ENCODE peak calls at places on chromosomes 5 and 9, in six cellular contexts. N, F, X, T, I and P are unnamed samples. For H3K27me3, the result is how much of the 10 kb centered on the place peaks cover.

GRCh38 chr9:94867842-94868312 is 141.4 kb downstream of the AOPEP start:
- DNase-seq in N (peak), F (no peak), X (no peak), T (no peak), I (no peak), P (peak)

GRCh38 chr9:17802249-17802857 is 223.5 kb downstream of the SH3GL2 start:
- DNase-seq in N (peak), F (peak), X (no peak), T (no peak), I (no peak), P (peak)

GRCh38 chr5:178777557-178777956 is 47.1 kb upstream of the ZNF354A start:
- DNase-seq in N (no peak), F (no peak), X (no peak), T (no peak), I (no peak), P (no peak)

GRCh38 chr9:132743886-132744544 is 73.8 kb downstream of the GTF3C4 start:
- DNase-seq in N (no peak), F (no peak), X (peak), T (no peak), I (no peak), P (no peak)

GRCh38 chr5:56648460-56649034 is 166.8 kb upstream of the MAP3K1 start:
- DNase-seq in N (no peak), F (no peak), X (no peak), T (no peak), I (no peak), P (no peak)

GRCh38 chr5:143879646-143880045 is 67.7 kb downstream of the HMHB1 start:
- DNase-seq in N (peak), F (no peak), X (no peak), T (no peak), I (no peak), P (peak)

GRCh38 chr5:35902032-35902681 is 36.3 kb downstream of the CAPSL start:
- DNase-seq in N (peak), F (no peak), X (no peak), T (no peak), I (no peak), P (peak)

GRCh38 chr9:76166436-76166959 is 227.7 kb downstream of the RFK start:
- DNase-seq in N (no peak), F (no peak), X (no peak), T (no peak), I (no peak), P (no peak)

GRCh38 chr9:126228111-126228778 is 98.4 kb upstream of the MVB12B start:
- DNase-seq in N (no peak), F (no peak), X (no peak), T (no peak), I (no peak), P (no peak)

GRCh38 chr9:135401218-135401617 is 78.4 kb upstream of the PPP1R26 start:
- DNase-seq in N (no peak), F (no peak), X (no peak), T (no peak), I (no peak), P (no peak)

GRCh38 chr5:142576804-142577203 is 109.1 kb downstream of the FGF1 start:
- DNase-seq in N (no peak), F (no peak), X (no peak), T (no peak), I (no peak), P (no peak)

GRCh38 chr9:106648799-106649198 is 214.2 kb upstream of the ZNF462 start:
- DNase-seq in N (peak), F (peak), X (no peak), T (no peak), I (no peak), P (peak)

GRCh38 chr9:26527931-26528330 is 364.7 kb downstream of the CAAP1 start:
- DNase-seq in N (no peak), F (no peak), X (no peak), T (no peak), I (no peak), P (no peak)

GRCh38 chr5:94240064-94240463 is 378.3 kb downstream of the KIAA0825 start:
- DNase-seq in N (no peak), F (no peak), X (no peak), T (no peak), I (no peak), P (no peak)

GRCh38 chr5:114957384-114957783 is 212.3 kb downstream of the TRIM36 start:
- DNase-seq in N (no peak), F (no peak), X (no peak), T (no peak), I (no peak), P (no peak)

GRCh38 chr9:14312721-14313377 is 1.1 kb downstream of the NFIB start:
- DNase-seq in N (no peak), F (peak), X (peak), T (peak), I (no peak), P (peak)

GRCh38 chr5:127839072-127839471 is 135.9 kb downstream of the CCDC192 start:
- DNase-seq in N (no peak), F (no peak), X (no peak), T (no peak), I (no peak), P (no peak)

GRCh38 chr5:99104538-99105132 is 175.8 kb upstream of the CHD1 start:
- DNase-seq in N (peak), F (peak), X (peak), T (no peak), I (no peak), P (peak)

GRCh38 chr5:35337332-35338168 is 107.3 kb upstream of the PRLR start:
- DNase-seq in N (no peak), F (peak), X (no peak), T (peak), I (no peak), P (no peak)

GRCh38 chr5:58358436-58358835 is 101.5 kb downstream of the PLK2 start:
- DNase-seq in N (no peak), F (no peak), X (no peak), T (no peak), I (no peak), P (no peak)

DNA sequence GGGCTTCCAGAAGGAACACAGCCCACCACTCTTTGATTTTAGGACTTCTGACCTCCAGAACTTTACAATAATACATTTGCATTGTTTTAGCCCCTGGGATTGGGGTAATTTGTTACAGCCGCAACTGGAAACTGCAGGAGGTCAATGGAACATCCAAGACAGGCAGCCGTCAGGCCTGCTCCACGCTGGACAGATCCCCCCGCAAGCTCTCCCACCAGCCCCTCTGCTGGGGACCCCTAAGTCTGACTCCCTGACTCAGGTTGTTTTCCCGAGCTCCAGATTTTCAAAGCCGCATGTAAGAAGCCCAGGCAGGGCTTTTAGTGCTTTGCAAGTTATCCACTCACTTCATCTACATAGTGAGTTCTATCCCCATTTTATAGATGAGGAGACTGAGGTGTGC is 127.6 kb downstream of the PAX5 start:
- DNase-seq in N (no peak), F (no peak), X (no peak), T (no peak), I (no peak), P (no peak)
- H3K27me3 ChIP-seq in N (under half), F (under half), X (under half), T (under half), I (under half), P (half or more)

GRCh38 chr9:114775121-114775520 is 30.7 kb downstream of the TNFSF15 start:
- DNase-seq in N (no peak), F (no peak), X (no peak), T (no peak), I (no peak), P (no peak)

GRCh38 chr9:114771901-114772300 is 33.9 kb downstream of the TNFSF15 start:
- DNase-seq in N (no peak), F (no peak), X (no peak), T (no peak), I (no peak), P (no peak)

GRCh38 chr9:114775981-114776380 is 29.9 kb downstream of the TNFSF15 start:
- DNase-seq in N (no peak), F (peak), X (no peak), T (no peak), I (no peak), P (no peak)

GRCh38 chr9:114776683-114777399 is 29.0 kb downstream of the TNFSF15 start:
- DNase-seq in N (no peak), F (no peak), X (no peak), T (no peak), I (no peak), P (no peak)

GRCh38 chr9:114774504-114774903 is 31.3 kb downstream of the TNFSF15 start:
- DNase-seq in N (no peak), F (no peak), X (no peak), T (no peak), I (no peak), P (no peak)
- H3K9ac ChIP-seq in N (no peak), F (no peak), X (no peak), T (no peak), I (no peak), P (no peak)

GRCh38 chr5:173888473-173889135 is 455 bp downstream of the CPEB4 start:
- DNase-seq in N (peak), F (peak), X (no peak), T (no peak), I (no peak), P (peak)
- H3K4ac ChIP-seq in N (no peak), F (no peak), X (no peak), T (no peak), I (no peak), P (peak)

GRCh38 chr5:146867996-146868708 is 10.4 kb downstream of the PPP2R2B start:
- DNase-seq in N (no peak), F (no peak), X (no peak), T (no peak), I (no peak), P (no peak)

GRCh38 chr5:146860213-146860891 is 18.2 kb downstream of the PPP2R2B start:
- DNase-seq in N (no peak), F (no peak), X (no peak), T (no peak), I (no peak), P (peak)

GRCh38 chr5:146866263-146866662 is 12.3 kb downstream of the PPP2R2B start:
- DNase-seq in N (no peak), F (no peak), X (no peak), T (no peak), I (no peak), P (no peak)

GRCh38 chr5:146862641-146863040 is 15.9 kb downstream of the PPP2R2B start:
- DNase-seq in N (no peak), F (no peak), X (no peak), T (no peak), I (no peak), P (no peak)
- H3K27me3 ChIP-seq in N (under half), F (under half), X (under half), T (under half), I (under half), P (under half)

GRCh38 chr5:59597690-59598546 is 295.6 kb downstream of the PDE4D start:
- DNase-seq in N (no peak), F (no peak), X (no peak), T (no peak), I (no peak), P (no peak)

GRCh38 chr5:59600998-59601397 is 292.5 kb downstream of the PDE4D start:
- DNase-seq in N (no peak), F (no peak), X (no peak), T (no peak), I (no peak), P (no peak)

GRCh38 chr5:59600153-59600552 is 293.4 kb downstream of the PDE4D start:
- DNase-seq in N (no peak), F (no peak), X (no peak), T (no peak), I (no peak), P (no peak)

GRCh38 chr5:59598547-59598874 is 295.0 kb downstream of the PDE4D start:
- DNase-seq in N (no peak), F (no peak), X (no peak), T (no peak), I (no peak), P (no peak)

DNA sequence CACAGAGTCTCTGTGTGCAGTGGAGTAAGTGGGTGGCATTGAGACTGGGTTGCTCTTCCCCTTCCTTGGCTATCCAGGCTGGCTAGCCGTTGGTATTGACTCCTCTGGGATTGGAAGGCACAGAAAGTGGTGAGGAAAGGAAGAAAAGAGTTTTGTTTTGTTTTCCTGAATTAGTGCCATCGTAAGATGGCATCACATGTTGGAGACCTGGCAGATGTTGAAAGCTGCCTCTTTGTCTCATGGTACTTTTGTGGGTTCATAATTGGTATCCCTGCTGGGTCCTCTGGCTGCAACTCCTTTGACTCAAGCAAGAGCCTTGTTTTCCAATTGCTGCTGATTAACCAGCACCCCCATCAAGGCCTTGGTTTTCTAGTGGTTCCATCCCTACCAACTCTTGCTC is 293.8 kb downstream of the PDE4D start:
- DNase-seq in N (no peak), F (no peak), X (no peak), T (no peak), I (no peak), P (no peak)
- H3K9ac ChIP-seq in N (no peak), F (no peak), X (no peak), T (no peak), I (no peak), P (no peak)

DNA sequence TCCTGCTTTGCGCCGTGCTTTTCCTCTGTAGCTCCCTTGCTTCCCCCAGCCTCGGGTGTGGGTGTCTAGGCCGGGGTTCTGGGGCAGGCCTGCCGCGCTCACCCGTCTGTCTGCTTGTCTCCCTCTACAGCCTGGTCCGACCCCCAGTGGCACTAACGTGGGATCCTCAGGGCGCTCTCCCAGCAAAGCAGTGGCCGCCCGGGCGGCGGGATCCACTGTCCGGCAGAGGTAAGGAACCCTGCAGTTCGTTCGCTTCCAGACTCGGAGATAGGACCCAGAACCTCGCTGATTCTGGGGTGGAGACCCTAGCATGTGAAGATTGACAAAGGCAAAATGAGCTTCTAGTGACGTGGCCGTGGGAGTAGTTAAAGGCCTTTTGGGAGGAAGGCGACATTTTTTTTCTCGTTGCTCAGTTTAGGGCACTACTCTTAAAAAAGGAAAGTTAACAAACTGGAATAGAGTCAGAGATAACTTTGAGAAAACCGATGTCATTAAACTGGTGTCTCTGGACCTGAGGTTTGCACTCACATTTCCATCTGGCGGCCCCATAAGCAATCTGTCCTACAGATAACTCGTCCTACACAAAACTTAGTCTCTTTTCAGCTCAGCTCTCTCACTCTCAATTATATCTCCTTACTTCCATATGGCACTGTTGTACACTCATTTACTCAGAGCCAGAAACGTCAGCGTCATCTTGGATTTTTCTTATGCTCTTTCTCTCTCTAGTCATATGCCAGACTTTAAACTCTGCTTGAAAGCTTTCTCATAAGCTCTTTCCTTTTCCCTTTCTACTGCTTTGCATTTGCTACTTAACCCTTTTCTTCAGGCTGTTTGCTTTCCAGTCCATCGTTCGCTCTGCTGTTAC is 566 bp downstream of the SEC61B start:
- DNase-seq in N (peak), F (peak), X (no peak), T (no peak), I (no peak), P (no peak)
- H3K4ac ChIP-seq in N (peak), F (peak), X (no peak), T (no peak), I (no peak), P (peak)

DNA sequence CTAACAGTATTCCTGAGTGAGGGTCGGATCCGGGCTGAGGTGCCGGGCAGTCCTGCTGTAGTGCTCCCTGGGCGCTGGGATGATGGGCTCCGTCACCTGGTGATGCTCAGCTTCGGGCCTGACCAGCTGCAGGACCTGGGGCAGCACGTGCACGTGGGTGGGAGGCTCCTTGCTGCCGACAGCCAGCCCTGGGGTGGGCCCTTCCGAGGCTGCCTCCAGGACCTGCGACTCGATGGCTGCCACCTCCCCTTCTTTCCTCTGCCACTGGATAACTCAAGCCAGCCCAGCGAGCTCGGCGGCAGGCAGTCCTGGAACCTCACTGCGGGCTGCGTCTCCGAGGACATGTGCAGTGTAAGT is 15.2 kb downstream of the CRB2 start:
- DNase-seq in N (no peak), F (no peak), X (no peak), T (no peak), I (no peak), P (no peak)
- H3K27me3 ChIP-seq in N (half or more), F (under half), X (under half), T (under half), I (under half), P (half or more)

DNA sequence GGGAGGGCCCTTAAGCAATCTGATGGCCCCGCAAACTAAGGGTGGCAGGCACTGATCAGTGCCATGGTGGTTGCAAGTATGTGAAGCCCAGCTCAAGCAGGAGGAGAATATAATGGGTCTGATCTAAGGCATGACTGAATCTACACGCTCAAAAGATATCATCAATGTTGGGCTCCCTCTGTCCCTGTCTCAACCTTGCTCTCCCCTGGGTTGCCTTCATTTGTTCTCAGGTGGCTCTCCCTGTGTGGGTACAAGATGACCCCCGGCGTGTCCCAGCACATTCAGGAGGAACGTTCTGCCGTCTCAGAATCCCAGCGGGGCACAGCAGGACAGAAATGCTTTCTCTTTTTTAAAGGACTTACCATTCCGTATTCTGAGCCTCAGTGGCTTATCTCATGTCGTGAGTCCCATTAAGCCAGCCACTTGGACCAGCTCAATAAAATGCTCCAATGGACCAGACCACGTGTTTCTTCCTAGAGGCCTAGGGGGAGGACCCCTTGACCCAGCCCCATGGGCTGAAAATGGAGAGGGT is 12.0 kb upstream of the RNF130 start:
- DNase-seq in N (no peak), F (peak), X (no peak), T (no peak), I (no peak), P (no peak)
- H3K9ac ChIP-seq in N (no peak), F (no peak), X (no peak), T (no peak), I (peak), P (no peak)

DNA sequence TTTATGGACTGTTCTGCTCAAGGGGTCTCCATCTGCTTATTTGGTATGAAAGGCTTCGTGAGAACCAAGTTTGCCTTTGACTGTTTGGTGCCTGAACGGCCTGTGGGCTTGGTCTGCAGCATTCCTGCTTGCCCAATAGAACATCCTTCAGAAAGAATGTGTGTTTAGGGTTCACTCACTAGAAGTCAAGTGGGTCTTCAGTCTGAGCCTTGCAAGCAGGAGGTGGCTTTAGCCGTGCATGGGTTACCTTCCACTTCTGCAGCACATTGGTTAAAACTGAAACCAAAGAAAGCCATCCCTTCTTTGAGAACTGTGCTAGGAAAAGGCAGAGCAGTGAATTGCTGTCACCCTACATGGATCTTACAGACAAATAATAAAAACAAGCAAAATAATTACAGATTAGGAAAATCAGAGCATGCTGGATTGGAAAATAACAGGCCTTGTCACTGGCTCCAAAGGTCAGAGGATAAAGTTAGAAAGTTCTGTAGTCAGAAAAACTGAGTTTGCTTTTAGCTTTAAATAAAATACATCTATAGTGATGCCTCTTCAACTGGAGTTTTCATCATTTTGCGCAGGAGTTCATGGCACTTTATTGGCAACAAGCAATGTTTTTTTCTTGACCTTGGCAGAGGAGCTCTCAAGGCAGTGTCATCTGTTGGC is 16.6 kb downstream of the WWC1 start:
- DNase-seq in N (no peak), F (no peak), X (no peak), T (no peak), I (no peak), P (no peak)
- H3K4ac ChIP-seq in N (no peak), F (no peak), X (no peak), T (no peak), I (no peak), P (no peak)